ENCODE peak calls at places on chromosomes 5 and 9, in six cellular contexts. T, E, V, L, M and O are unnamed samples.

GRCh38 chr9:109538346-109538745 is 40.2 kb upstream of the PTPN3 start:
- DNase-seq in V (peak), T (no peak), M (no peak), L (peak), E (no peak), O (no peak)

GRCh38 chr9:30967484-30967883 is 1417.0 kb upstream of the ACO1 start:
- DNase-seq in L (no peak), T (no peak), E (no peak), M (no peak), V (peak), O (no peak)

GRCh38 chr5:172003750-172004149 is 2.7 kb downstream of the FBXW11 start:
- DNase-seq in E (no peak), M (no peak), V (peak), L (no peak), T (no peak), O (no peak)

GRCh38 chr9:128568470-128569083 is 16.2 kb downstream of the SPTAN1 start:
- DNase-seq in M (no peak), T (no peak), V (no peak), E (no peak), L (no peak), O (no peak)

GRCh38 chr9:128540630-128541355 is 11.6 kb upstream of the SPTAN1 start:
- DNase-seq in M (no peak), L (no peak), E (no peak), T (no peak), V (no peak), O (no peak)

GRCh38 chr5:11384441-11385250 is 519.6 kb downstream of the CTNND2 start:
- DNase-seq in E (peak), M (no peak), T (no peak), L (no peak), V (peak), O (no peak)

GRCh38 chr5:40775085-40775845 is 19.5 kb upstream of the TTC33 start:
- DNase-seq in E (no peak), T (no peak), M (no peak), L (no peak), V (peak), O (no peak)

GRCh38 chr9:138053996-138054752 is 176.6 kb downstream of the CACNA1B start:
- DNase-seq in E (no peak), V (no peak), M (no peak), L (no peak), T (no peak), O (no peak)

GRCh38 chr5:169091396-169091980 is 209.5 kb downstream of the SLIT3 start:
- DNase-seq in M (peak), V (no peak), L (no peak), T (no peak), E (no peak), O (no peak)

GRCh38 chr5:177494356-177495195 is 2.8 kb downstream of the PDLIM7 start:
- DNase-seq in M (peak), L (peak), T (no peak), E (peak), V (peak), O (peak)

GRCh38 chr9:125437771-125438221 is 176.2 kb downstream of the GAPVD1 start:
- DNase-seq in V (no peak), M (peak), E (peak), T (no peak), L (no peak), O (no peak)

GRCh38 chr5:145903862-145904261 is 31.0 kb upstream of the GRXCR2 start:
- DNase-seq in E (no peak), T (no peak), L (no peak), V (peak), M (no peak), O (no peak)

GRCh38 chr9:102237520-102237919 is 499.1 kb upstream of the GRIN3A start:
- DNase-seq in E (no peak), M (no peak), T (no peak), V (no peak), L (peak), O (no peak)

GRCh38 chr5:79235222-79235577 is 731 bp upstream of the JMY start:
- DNase-seq in E (peak), L (peak), V (peak), T (no peak), M (no peak), O (no peak)

GRCh38 chr9:450561-450960 is 235.9 kb downstream of the DOCK8 start:
- DNase-seq in M (no peak), E (no peak), V (no peak), L (no peak), T (no peak), O (no peak)

GRCh38 chr5:174320051-174320450 is 274.5 kb downstream of the NSG2 start:
- DNase-seq in E (no peak), M (no peak), V (no peak), L (no peak), T (no peak), O (no peak)

GRCh38 chr5:9231842-9232241 is 314.0 kb downstream of the SEMA5A start:
- DNase-seq in V (no peak), L (no peak), E (no peak), M (no peak), T (no peak), O (no peak)

GRCh38 chr9:134181648-134182034 is 17.3 kb upstream of the RNU6ATAC start:
- DNase-seq in E (peak), M (peak), L (no peak), V (no peak), T (no peak), O (peak)

GRCh38 chr5:44884036-44884435 is 75.3 kb downstream of the MRPS30 start:
- DNase-seq in T (no peak), E (no peak), M (no peak), V (no peak), L (no peak), O (no peak)

GRCh38 chr5:74021090-74021489 is 395.1 kb downstream of the ARHGEF28 start:
- DNase-seq in E (no peak), V (no peak), M (no peak), L (no peak), T (no peak), O (no peak)

GRCh38 chr9:23254404-23255184 is 571.4 kb downstream of the ELAVL2 start:
- DNase-seq in V (no peak), E (no peak), L (no peak), T (no peak), M (no peak), O (no peak)

GRCh38 chr5:119333421-119333851 is 22.4 kb upstream of the TNFAIP8 start:
- DNase-seq in V (no peak), M (no peak), T (no peak), L (no peak), E (no peak), O (peak)

GRCh38 chr5:119335261-119335677 is 20.6 kb upstream of the TNFAIP8 start:
- DNase-seq in E (no peak), T (no peak), L (no peak), V (no peak), M (no peak), O (no peak)

GRCh38 chr5:119338326-119338957 is 17.4 kb upstream of the TNFAIP8 start:
- DNase-seq in E (no peak), V (no peak), M (no peak), L (no peak), T (no peak), O (no peak)

GRCh38 chr5:119336846-119337564 is 18.8 kb upstream of the TNFAIP8 start:
- DNase-seq in L (no peak), T (no peak), M (no peak), E (no peak), V (no peak), O (no peak)

GRCh38 chr5:119336262-119336661 is 19.6 kb upstream of the TNFAIP8 start:
- DNase-seq in M (no peak), L (no peak), T (peak), E (no peak), V (no peak), O (no peak)
- TF ChIP-seq CTCF in M (no peak), L (no peak), T (peak), E (no peak), V (no peak), O (peak)

GRCh38 chr5:137727623-137728022 is 8.3 kb downstream of the KLHL3 start:
- DNase-seq in V (no peak), M (no peak), L (no peak), E (no peak), T (no peak), O (no peak)

GRCh38 chr5:137731201-137731600 is 4.7 kb downstream of the KLHL3 start:
- DNase-seq in M (no peak), E (no peak), V (no peak), T (no peak), L (no peak), O (no peak)

GRCh38 chr5:137724251-137724650 is 11.6 kb downstream of the KLHL3 start:
- DNase-seq in L (no peak), T (no peak), V (no peak), M (no peak), E (no peak), O (no peak)

GRCh38 chr5:137730331-137730730 is 5.6 kb downstream of the KLHL3 start:
- DNase-seq in L (no peak), M (no peak), V (peak), E (no peak), T (no peak), O (no peak)

GRCh38 chr5:137728048-137728447 is 7.8 kb downstream of the KLHL3 start:
- DNase-seq in T (no peak), V (no peak), M (no peak), E (no peak), L (no peak), O (no peak)
- TF ChIP-seq CTCF in T (no peak), V (no peak), M (peak), E (peak), L (no peak), O (no peak)

DNA sequence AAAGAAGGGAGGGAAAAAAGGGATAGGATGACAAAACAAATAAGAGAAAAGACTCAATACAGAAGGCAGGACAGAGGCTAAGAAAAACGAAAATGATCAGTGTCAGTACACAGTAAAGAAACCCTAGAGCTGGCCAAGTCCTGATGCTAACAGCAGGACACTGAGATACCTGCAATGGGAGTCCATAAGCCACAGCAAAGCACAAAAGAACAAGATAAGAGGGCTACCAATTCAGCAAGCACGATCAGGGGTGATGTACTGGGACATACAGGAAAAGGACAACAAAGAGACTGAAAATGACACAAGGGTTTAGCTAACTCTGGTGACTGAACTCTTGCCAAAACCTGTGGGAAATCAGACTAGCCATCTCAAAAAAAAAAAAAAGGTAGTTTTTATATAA is 1072.6 kb upstream of the COX7C start:
- DNase-seq in V (no peak), L (no peak), E (no peak), T (no peak), M (no peak), O (no peak)
- TF ChIP-seq CTCF in V (no peak), L (no peak), E (no peak), T (no peak), M (no peak), O (no peak)

GRCh38 chr9:124312290-124313265 is 54.8 kb downstream of the NEK6 start:
- DNase-seq in L (no peak), E (no peak), T (no peak), M (no peak), V (no peak), O (no peak)
- TF ChIP-seq CTCF in L (no peak), E (no peak), T (peak), M (no peak), V (no peak), O (no peak)

DNA sequence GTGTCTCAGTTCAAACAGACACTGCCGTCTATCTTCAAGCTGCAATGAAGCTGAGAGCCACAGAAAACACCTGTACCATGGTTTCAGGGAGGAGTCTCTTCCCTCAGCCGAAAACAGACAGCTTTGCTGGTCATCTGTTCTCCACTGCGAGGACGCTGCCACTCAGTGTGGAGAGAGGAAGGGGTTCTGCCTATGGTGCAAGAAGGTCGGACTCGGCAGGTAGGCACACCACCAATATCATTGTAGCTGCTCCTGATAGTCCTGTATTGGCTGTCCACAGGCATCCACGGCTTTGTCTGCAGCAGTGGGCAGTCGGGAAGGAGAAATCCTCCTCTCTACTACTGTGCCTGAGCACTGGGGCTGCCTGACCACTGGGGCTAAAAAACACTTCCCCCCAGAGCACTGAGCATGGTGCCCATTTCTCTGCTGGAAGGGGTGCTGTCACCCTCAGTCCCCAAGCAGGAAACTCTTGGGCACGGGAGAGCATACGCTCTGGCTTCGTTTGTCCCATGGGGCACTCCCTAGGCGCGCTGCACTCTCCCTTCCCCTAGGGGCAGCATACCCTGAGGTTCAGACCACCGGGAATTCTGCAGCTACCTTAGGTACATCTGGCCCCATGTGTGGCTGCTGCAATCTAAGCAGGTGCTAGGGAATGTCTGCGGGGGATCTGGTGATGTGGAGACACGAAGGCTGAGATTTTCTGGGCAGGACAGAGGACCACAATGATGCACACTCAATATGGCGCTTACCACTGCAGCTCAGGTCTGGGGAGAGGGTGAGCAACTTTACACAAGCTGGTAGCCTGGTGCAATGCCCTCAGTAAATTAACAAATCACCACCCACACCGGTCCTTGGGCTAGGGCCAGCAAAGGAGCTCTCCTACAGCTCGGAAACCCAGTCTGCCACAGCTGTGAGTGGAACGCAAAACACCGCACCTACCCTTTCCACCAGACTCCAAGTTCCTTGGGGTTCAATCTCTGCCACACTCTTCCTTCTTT is 880.9 kb upstream of the SEMA6A start:
- DNase-seq in T (no peak), L (no peak), M (no peak), E (peak), V (no peak), O (peak)
- TF ChIP-seq CTCF in T (peak), L (peak), M (no peak), E (no peak), V (no peak), O (no peak)

DNA sequence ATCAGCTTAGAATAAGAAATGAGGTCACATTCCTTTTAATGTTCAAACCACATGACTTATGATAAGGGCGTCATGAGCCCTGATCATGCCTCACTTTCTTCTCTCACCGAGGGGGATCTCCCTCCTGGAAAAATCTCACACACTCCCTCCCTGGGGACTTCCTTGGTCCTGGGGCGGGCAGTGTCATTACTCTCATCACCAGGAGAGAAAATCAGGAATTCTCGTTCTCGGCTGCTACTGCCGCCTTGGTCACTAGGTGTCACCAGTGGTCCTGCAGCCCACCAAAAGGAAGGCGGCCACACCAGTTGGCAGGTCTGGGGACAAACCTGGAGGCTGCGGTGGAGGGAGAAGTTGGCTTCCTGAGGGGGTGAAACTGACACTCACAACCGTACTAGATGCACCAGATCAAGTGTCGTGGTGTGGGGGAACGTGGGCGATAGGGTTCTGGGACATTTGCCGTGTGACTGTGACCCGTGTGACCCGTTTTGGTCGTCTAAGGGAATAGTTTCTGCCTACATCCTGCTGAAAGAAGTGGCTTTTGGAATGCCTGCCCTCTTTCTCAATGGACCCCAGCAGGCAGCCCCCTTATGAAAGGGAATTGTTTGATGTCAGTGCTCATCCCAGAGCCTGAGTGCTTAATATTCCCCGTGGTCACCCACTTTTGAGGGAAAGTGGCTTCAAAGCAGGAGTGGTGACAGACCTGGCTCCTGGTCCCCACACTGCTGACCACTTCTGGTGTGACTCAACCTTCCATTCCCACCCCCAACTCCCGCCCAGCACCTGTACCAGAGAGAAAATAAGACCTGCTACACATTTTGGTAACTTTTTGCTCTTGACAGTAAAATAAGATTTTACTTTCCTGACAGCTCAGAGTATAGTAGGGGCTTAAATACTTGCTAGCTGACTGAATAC is 63.2 kb downstream of the ACER2 start:
- DNase-seq in E (peak), V (peak), L (no peak), M (peak), T (peak), O (peak)
- TF ChIP-seq CTCF in E (peak), V (peak), L (peak), M (peak), T (peak), O (peak)